ENCODE peak calls at places on chromosome 22, in five cellular contexts. W is iPS-NIHi11; S is body of pancreas; K is activated effector memory CD4-positive, alpha-beta T cell treated with anti-CD3 and anti-CD28 coated beads, Interleukin-2, amount 50 U/mL, for 16 hours; L is fibroblast of the conjunctiva. D is an unnamed sample.
A peak's percentile ranks its signal among the peaks of the same experiment; 100 is the strongest.

GRCh38 chr22:31897842-31898241 is 46.5 kb upstream of the YWHAH start:
- DNase-seq in W (no peak), S (no peak), K (no peak), L (no peak), D (no peak)

GRCh38 chr22:18962308-18962635 is 26.2 kb upstream of the PRODH start:
- DNase-seq in W (no peak), S (no peak), K (peak; percentile 50), L (no peak), D (no peak)

GRCh38 chr22:29642694-29643093 is 39.3 kb downstream of the NF2 start:
- DNase-seq in W (no peak), S (no peak), K (no peak), L (no peak), D (no peak)

GRCh38 chr22:17792289-17792688 is 18.0 kb upstream of the BID start:
- DNase-seq in W (peak; percentile 73), S (no peak), K (no peak), L (no peak), D (no peak)

GRCh38 chr22:25148149-25148691 is 51.4 kb upstream of the CRYBB3 start:
- DNase-seq in W (peak; percentile 47), S (peak; percentile 60), K (no peak), L (no peak), D (peak; percentile 43)

GRCh38 chr22:21448627-21449416 is 18.4 kb upstream of the TMEM191C start:
- DNase-seq in W (no peak), S (peak; percentile 10), K (peak; percentile 33), L (no peak), D (no peak)

GRCh38 chr22:22988150-22988549 is 82.2 kb upstream of the GNAZ start:
- DNase-seq in W (no peak), S (no peak), K (no peak), L (no peak), D (no peak)

GRCh38 chr22:32501797-32502290 is 27.2 kb downstream of the FBXO7 start:
- DNase-seq in W (no peak), S (no peak), K (no peak), L (no peak), D (no peak)

GRCh38 chr22:38467904-38468760 is at the start of gene KDELR3:
- DNase-seq in W (peak; percentile 87), S (peak; percentile 66), K (peak; percentile 83), L (no peak), D (peak; percentile 72)

GRCh38 chr22:24503137-24503850 is 8.2 kb downstream of the UPB1 start:
- DNase-seq in W (peak; percentile 76), S (peak; percentile 36), K (peak; percentile 85), L (peak; percentile 24), D (peak; percentile 67)

D was measured in MCF 10A.